ENCODE peak calls at places on chromosomes 7 and 10, in ten cellular contexts. C is OCI-LY7; W is NCI-H1105; Z is GM18507; U is RWPE1; T is omental fat pad; V is choroid plexus epithelial cell; I is cardiac muscle cell; S is brain microvascular endothelial cell; Y is activated CD8-positive, alpha-beta memory T cell treated with anti-CD3 and anti-CD28 coated beads, Interleukin-2, amount 50 U/mL, for 48 hours. P is an unnamed sample.

GRCh38 chr10:70320751-70321150 is 36.9 kb upstream of the NPFFR1 start:
- DNase-seq in C (no peak), W (no peak), Z (no peak), U (no peak), T (no peak), V (no peak), I (no peak), S (no peak), Y (no peak), P (no peak)

GRCh38 chr10:52940921-52941320 is 168.3 kb upstream of the MBL2 start:
- DNase-seq in C (no peak), W (no peak), Z (no peak), U (no peak), T (no peak), V (no peak), I (no peak), S (no peak), Y (no peak), P (no peak)

GRCh38 chr10:62467509-62467908 is 93.3 kb downstream of the ZNF365 start:
- DNase-seq in C (no peak), W (no peak), Z (no peak), U (no peak), T (no peak), V (peak; percentile 5), I (no peak), S (peak; percentile 24), Y (no peak), P (no peak)

GRCh38 chr10:5860039-5860438 is 29.7 kb downstream of the ANKRD16 start:
- DNase-seq in C (no peak), W (no peak), Z (no peak), U (no peak), T (no peak), V (no peak), I (no peak), S (no peak), Y (no peak), P (no peak)

GRCh38 chr7:4888161-4888560 is 4.6 kb upstream of the RADIL start:
- DNase-seq in C (no peak), W (no peak), Z (no peak), U (no peak), T (no peak), V (no peak), I (no peak), S (no peak), Y (no peak), P (no peak)

GRCh38 chr7:66859794-66860645 is 61.0 kb upstream of the TMEM248 start:
- DNase-seq in C (no peak), W (no peak), Z (no peak), U (no peak), T (no peak), V (peak; percentile 36), I (no peak), S (no peak), Y (no peak), P (no peak)

GRCh38 chr10:44935201-44935960 is 24.2 kb upstream of the RASSF4 start:
- DNase-seq in C (no peak), W (no peak), Z (no peak), U (no peak), T (no peak), V (peak; percentile 71), I (peak; percentile 95), S (peak; percentile 72), Y (no peak), P (peak; percentile 79)

GRCh38 chr10:133226251-133226808 is 3.7 kb upstream of the UTF1 start:
- DNase-seq in C (no peak), W (no peak), Z (no peak), U (peak; percentile 54), T (no peak), V (no peak), I (no peak), S (no peak), Y (no peak), P (no peak)

GRCh38 chr7:11434371-11434770 is 397.6 kb downstream of the THSD7A start:
- DNase-seq in C (no peak), W (no peak), Z (no peak), U (no peak), T (no peak), V (no peak), I (peak; percentile 3), S (no peak), Y (no peak), P (no peak)

GRCh38 chr10:129274928-129275474 is 192.0 kb upstream of the MGMT start:
- DNase-seq in C (no peak), W (no peak), Z (no peak), U (no peak), T (no peak), V (no peak), I (no peak), S (no peak), Y (no peak), P (no peak)

GRCh38 chr7:156379242-156380070 is 261.1 kb upstream of the RNF32 start:
- DNase-seq in C (no peak), W (no peak), Z (no peak), U (no peak), T (no peak), V (no peak), I (no peak), S (no peak), Y (no peak), P (no peak)

GRCh38 chr10:35304649-35305048 is 31.7 kb upstream of the CCNY start:
- DNase-seq in C (peak; percentile 7), W (no peak), Z (no peak), U (no peak), T (no peak), V (no peak), I (no peak), S (no peak), Y (no peak), P (no peak)

GRCh38 chr10:3424102-3424803 is 251.7 kb upstream of the PITRM1 start:
- DNase-seq in C (no peak), W (no peak), Z (no peak), U (no peak), T (no peak), V (peak; percentile 84), I (peak; percentile 79), S (peak; percentile 69), Y (no peak), P (no peak)

GRCh38 chr10:97689637-97690036 is 2.6 kb upstream of the AVPI1 start:
- DNase-seq in C (no peak), W (no peak), Z (no peak), U (peak; percentile 84), T (no peak), V (peak; percentile 91), I (peak; percentile 93), S (peak; percentile 94), Y (no peak), P (no peak)

GRCh38 chr7:19307554-19307953 is 162.3 kb upstream of the FERD3L start:
- DNase-seq in C (no peak), W (no peak), Z (no peak), U (no peak), T (no peak), V (no peak), I (no peak), S (no peak), Y (no peak), P (no peak)

GRCh38 chr10:62637249-62638061 is 167.1 kb upstream of the ADO start:
- DNase-seq in C (peak; percentile 82), W (no peak), Z (no peak), U (peak; percentile 20), T (no peak), V (peak; percentile 70), I (peak; percentile 62), S (peak; percentile 55), Y (peak; percentile 79), P (no peak)

GRCh38 chr10:43237631-43238446 is 29.0 kb downstream of the RASGEF1A start:
- DNase-seq in C (no peak), W (no peak), Z (no peak), U (no peak), T (peak; percentile 1), V (no peak), I (no peak), S (no peak), Y (peak; percentile 26), P (peak; percentile 46)